ENCODE peak calls at places on chromosome 12, in nine cellular contexts. X is Calu3; U is stimulated activated CD8-positive, alpha-beta memory T cell treated with anti-CD3 and anti-CD28 coated beads, Interleukin-2, amount 100 ng/mL, for 1 hour; Q is mesothelial cell of epicardium; S is cardiac fibroblast; I is fibroblast of pulmonary artery; K is mesenchymal stem cell; A is SK-MEL-5; J is stimulated activated CD4-positive, alpha-beta T cell treated with anti-CD3 and anti-CD28 coated beads, TNF-alpha, amount 100 ng/mL, for 24 hours. Y is an unnamed sample.

GRCh38 chr12:116162071-116162470 is 115.4 kb downstream of the MED13L start:
- DNase-seq in X (no peak), U (no peak), Q (no peak), J (no peak), A (no peak), S (no peak), I (no peak), K (no peak), Y (no peak)

GRCh38 chr12:204261-204678 is 9.7 kb downstream of the SLC6A12 start:
- DNase-seq in J (no peak), U (no peak), I (no peak), A (no peak), S (no peak), X (no peak), Q (no peak), K (no peak), Y (no peak)

GRCh38 chr12:48824112-48824511 is 5.8 kb downstream of the CACNB3 start:
- DNase-seq in S (no peak), K (no peak), I (no peak), Q (no peak), U (no peak), A (no peak), X (no peak), J (no peak), Y (no peak)

GRCh38 chr12:51218607-51219161 is 822 bp upstream of the POU6F1 start:
- DNase-seq in U (no peak), S (no peak), X (peak), J (no peak), Q (no peak), A (no peak), K (no peak), I (no peak), Y (no peak)

GRCh38 chr12:40474630-40475029 is 217.6 kb upstream of the CNTN1 start:
- DNase-seq in X (no peak), Q (no peak), J (no peak), A (no peak), K (no peak), U (no peak), S (no peak), I (no peak), Y (no peak)

GRCh38 chr12:77401062-77401461 is 335.7 kb upstream of the E2F7 start:
- DNase-seq in K (no peak), I (no peak), X (no peak), A (no peak), J (no peak), S (no peak), U (no peak), Q (no peak), Y (no peak)

GRCh38 chr12:47079894-47080724 is at the start of gene AMIGO2:
- DNase-seq in I (peak), Q (no peak), U (no peak), S (peak), A (no peak), K (peak), J (no peak), X (peak), Y (peak)

GRCh38 chr12:120597861-120598260 is 16.7 kb upstream of the POP5 start:
- DNase-seq in U (no peak), S (no peak), A (no peak), I (no peak), X (no peak), J (no peak), Q (no peak), K (no peak), Y (no peak)

GRCh38 chr12:124432376-124432775 is 135.0 kb downstream of the NCOR2 start:
- DNase-seq in A (no peak), U (no peak), I (no peak), J (no peak), Q (no peak), S (no peak), K (peak), X (no peak), Y (no peak)

GRCh38 chr12:62128186-62128965 is 131.8 kb upstream of the USP15 start:
- DNase-seq in K (no peak), S (no peak), Q (no peak), A (peak), U (no peak), X (peak), I (no peak), J (no peak), Y (no peak)

GRCh38 chr12:38163442-38163801 is 153.2 kb upstream of the ALG10B start:
- DNase-seq in I (no peak), X (no peak), Q (no peak), J (no peak), K (no peak), A (no peak), S (no peak), U (no peak), Y (no peak)

GRCh38 chr12:95615735-95616134 is 64.5 kb upstream of the USP44 start:
- DNase-seq in A (no peak), J (no peak), Q (no peak), X (no peak), S (peak), I (peak), U (no peak), K (no peak), Y (peak)

GRCh38 chr12:16613199-16613598 is 7.2 kb upstream of the LMO3 start:
- DNase-seq in K (no peak), A (no peak), U (no peak), J (no peak), X (no peak), I (no peak), Q (no peak), S (no peak), Y (no peak)

GRCh38 chr12:4276524-4277204 is 3.1 kb downstream of the CCND2 start:
- DNase-seq in K (peak), S (peak), U (peak), I (peak), J (peak), X (peak), Q (peak), A (peak), Y (peak)

GRCh38 chr12:128140551-128140950 is 126.4 kb upstream of the TMEM132C start:
- DNase-seq in J (no peak), I (no peak), Q (no peak), S (no peak), X (no peak), K (peak), A (peak), U (no peak), Y (no peak)

GRCh38 chr12:62673027-62673815 is 206.6 kb downstream of the MON2 start:
- DNase-seq in Q (no peak), J (no peak), S (no peak), A (no peak), U (no peak), K (no peak), X (no peak), I (no peak), Y (no peak)

GRCh38 chr12:100827901-100828520 is 33.4 kb downstream of the ANO4 start:
- DNase-seq in Q (no peak), K (peak), S (peak), U (no peak), J (no peak), I (peak), X (peak), A (peak), Y (peak)

Y was measured in astrocyte.